ENCODE peak calls at places on chromosomes 7 and 10, in ten cellular contexts. H, A, S, V, Q, Z, E, M, I and W are unnamed samples.

GRCh38 chr10:89091501-89091900 is 100.9 kb downstream of the FAS start:
- DNase-seq in H (no peak), A (no peak), S (no peak), V (no peak), Q (no peak), Z (no peak), E (no peak), M (no peak), I (no peak), W (peak)

GRCh38 chr7:26199301-26200112 is 1.0 kb downstream of the HNRNPA2B1 start:
- DNase-seq in H (no peak), A (no peak), S (no peak), V (no peak), Q (peak), Z (no peak), E (peak), M (peak), I (peak), W (peak)

GRCh38 chr10:2679646-2680045 is 387.7 kb upstream of the PFKP start:
- DNase-seq in H (no peak), A (no peak), S (no peak), V (no peak), Q (no peak), Z (no peak), E (no peak), M (no peak), I (no peak), W (no peak)

GRCh38 chr7:26709210-26709990 is 155.0 kb downstream of the SKAP2 start:
- DNase-seq in H (no peak), A (no peak), S (peak), V (no peak), Q (no peak), Z (no peak), E (no peak), M (no peak), I (no peak), W (no peak)

GRCh38 chr7:45642044-45642443 is 67.9 kb downstream of the ADCY1 start:
- DNase-seq in H (no peak), A (no peak), S (peak), V (no peak), Q (no peak), Z (no peak), E (no peak), M (no peak), I (peak), W (no peak)

GRCh38 chr10:5514226-5514881 is 10.4 kb upstream of the CALML3 start:
- DNase-seq in H (no peak), A (no peak), S (no peak), V (no peak), Q (peak), Z (no peak), E (no peak), M (no peak), I (no peak), W (no peak)

GRCh38 chr10:70293169-70293813 is 9.5 kb upstream of the NPFFR1 start:
- DNase-seq in H (no peak), A (no peak), S (no peak), V (no peak), Q (no peak), Z (no peak), E (no peak), M (no peak), I (peak), W (peak)

GRCh38 chr10:79285315-79286185 is 61.7 kb upstream of the PPIF start:
- DNase-seq in H (no peak), A (no peak), S (no peak), V (no peak), Q (no peak), Z (no peak), E (no peak), M (no peak), I (peak), W (no peak)

GRCh38 chr10:42645103-42645502 is 6.7 kb upstream of the ZNF33B start:
- DNase-seq in H (no peak), A (no peak), S (no peak), V (no peak), Q (no peak), Z (no peak), E (no peak), M (no peak), I (no peak), W (peak)

GRCh38 chr10:90968448-90969086 is 47.7 kb upstream of the ANKRD1 start:
- DNase-seq in H (peak), A (peak), S (peak), V (peak), Q (no peak), Z (peak), E (no peak), M (no peak), I (no peak), W (peak)

GRCh38 chr10:26890956-26891355 is 30.2 kb upstream of the ABI1 start:
- DNase-seq in H (no peak), A (peak), S (peak), V (peak), Q (peak), Z (peak), E (no peak), M (peak), I (peak), W (peak)
- TF ChIP-seq CTCF in H (peak), A (peak), S (peak), V (peak), Q (peak), Z (peak), E (peak), M (peak), I (peak), W (peak)

DNA sequence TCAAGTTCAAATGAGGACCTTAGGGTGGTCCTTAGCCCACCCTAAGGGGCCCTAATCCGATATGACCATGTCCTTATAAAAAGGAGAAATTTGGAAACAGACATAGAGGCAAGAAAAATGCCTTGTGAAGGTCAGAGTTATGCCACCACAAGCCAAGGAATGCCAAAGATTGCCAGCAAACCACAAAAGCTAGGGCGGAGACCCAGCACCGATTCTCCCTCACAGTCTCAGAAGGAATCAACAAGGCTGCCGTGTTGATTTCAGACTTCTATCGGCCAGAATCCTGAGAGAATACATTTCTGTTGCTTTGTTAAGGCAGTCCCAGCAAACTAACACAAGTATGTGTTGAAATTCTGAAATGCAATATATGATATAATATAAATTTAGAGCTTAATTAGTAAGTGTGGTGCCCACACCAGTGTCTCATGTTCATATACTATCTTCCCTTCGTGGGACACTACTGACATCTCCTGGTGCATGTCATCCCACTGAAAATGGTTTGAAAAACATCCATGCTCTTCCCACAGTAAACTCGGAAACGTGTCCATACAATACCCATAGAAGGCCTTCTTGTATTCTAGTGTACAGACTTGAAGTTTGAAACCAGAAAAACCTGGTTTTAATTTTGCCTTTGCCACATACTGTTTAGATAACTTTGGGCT is 349.0 kb downstream of the TNS3 start:
- DNase-seq in H (no peak), A (no peak), S (peak), V (no peak), Q (no peak), Z (no peak), E (no peak), M (no peak), I (no peak), W (no peak)
- TF ChIP-seq CTCF in H (peak), A (peak), S (peak), V (peak), Q (no peak), Z (peak), E (peak), M (no peak), I (no peak), W (no peak)

DNA sequence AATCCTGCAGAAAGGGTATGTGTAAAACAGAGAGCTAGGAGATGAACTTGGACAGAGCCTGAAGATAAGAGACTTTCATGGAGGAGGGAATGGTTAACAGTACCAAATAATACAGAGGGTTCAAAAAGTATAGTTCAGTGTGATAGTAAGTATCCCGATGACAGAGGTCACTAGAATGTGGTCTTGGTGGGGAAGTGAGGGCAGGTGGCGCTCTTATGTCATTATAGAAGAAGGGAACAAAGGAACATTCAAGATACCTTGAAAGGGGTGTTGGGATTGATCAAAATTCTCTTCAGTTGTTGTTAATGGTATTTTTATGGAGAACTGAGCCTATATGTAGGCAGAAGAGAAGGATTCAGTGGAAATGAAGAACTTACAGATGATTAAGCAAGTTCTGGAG is 312.5 kb downstream of the SUGCT start:
- DNase-seq in H (no peak), A (no peak), S (peak), V (no peak), Q (no peak), Z (no peak), E (no peak), M (no peak), I (no peak), W (no peak)
- TF ChIP-seq CTCF in H (no peak), A (no peak), S (peak), V (no peak), Q (no peak), Z (no peak), E (no peak), M (no peak), I (no peak), W (no peak)

DNA sequence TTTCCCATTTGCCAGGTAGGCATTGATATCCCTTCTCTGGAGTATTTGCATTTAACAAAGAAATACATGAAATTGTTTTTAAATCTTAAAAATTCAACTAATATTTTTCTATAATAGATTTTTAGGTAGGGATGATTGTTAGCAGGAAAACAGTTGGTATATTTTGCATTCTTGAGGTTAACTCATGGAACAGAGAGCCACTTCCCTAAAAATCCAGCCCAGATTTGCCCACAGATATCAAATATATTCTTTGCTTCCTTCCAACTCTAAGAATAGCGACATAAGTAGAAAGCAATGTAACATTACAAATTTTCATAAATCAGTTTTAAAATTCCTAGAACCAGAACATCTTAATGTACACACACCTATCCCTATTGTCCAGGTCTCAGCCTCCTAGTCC is 45.0 kb upstream of the ANLN start:
- DNase-seq in H (no peak), A (no peak), S (no peak), V (no peak), Q (no peak), Z (no peak), E (no peak), M (no peak), I (no peak), W (no peak)
- TF ChIP-seq CTCF in H (no peak), A (no peak), S (no peak), V (no peak), Q (no peak), Z (no peak), E (no peak), M (no peak), I (no peak), W (no peak)

GRCh38 chr10:84820121-84820520 is 491.7 kb downstream of the CCSER2 start:
- DNase-seq in H (no peak), A (no peak), S (peak), V (no peak), Q (no peak), Z (no peak), E (no peak), M (no peak), I (peak), W (no peak)
- TF ChIP-seq CTCF in H (no peak), A (no peak), S (peak), V (peak), Q (no peak), Z (no peak), E (no peak), M (no peak), I (peak), W (no peak)

GRCh38 chr7:6494365-6494764 is 46.6 kb upstream of the DAGLB start:
- DNase-seq in H (no peak), A (no peak), S (no peak), V (no peak), Q (no peak), Z (no peak), E (no peak), M (no peak), I (no peak), W (no peak)
- TF ChIP-seq CTCF in H (no peak), A (no peak), S (no peak), V (no peak), Q (no peak), Z (no peak), E (no peak), M (no peak), I (no peak), W (no peak)